ENCODE peak calls at places on chromosomes 13 and 19, in ten cellular contexts. One of them, this sample, is unnamed.
A peak's percentile ranks its signal among the peaks of the same experiment; 100 is the strongest.

GRCh38 chr13:102724923-102725322 is 30.1 kb upstream of the METTL21C start:
- DNase-seq in AML-193: peak; percentile 28
- DNase-seq in A549: peak; percentile 17
- DNase-seq in sciatic nerve: no peak
- DNase-seq in NCI-H1930: no peak
- DNase-seq in germinal center: no peak
- DNase-seq in NCI-H2029: no peak
- DNase-seq in EL: peak; percentile 52
- DNase-seq in NB4: peak; percentile 38
- DNase-seq in iPS-NIHi11: no peak
- DNase-seq in this sample: peak; percentile 52

GRCh38 chr19:10695401-10696398 is 5.5 kb upstream of the QTRT1 start:
- DNase-seq in germinal center: peak; percentile 96
- DNase-seq in NCI-H2029: peak; percentile 96
- DNase-seq in AML-193: no peak
- DNase-seq in iPS-NIHi11: peak; percentile 96
- DNase-seq in sciatic nerve: peak; percentile 94
- DNase-seq in NCI-H1930: peak; percentile 93
- DNase-seq in A549: peak; percentile 78
- DNase-seq in EL: peak; percentile 91
- DNase-seq in NB4: peak; percentile 100
- DNase-seq in this sample: peak; percentile 97

GRCh38 chr19:1514295-1514661 is 1.5 kb upstream of the ADAMTSL5 start:
- DNase-seq in sciatic nerve: no peak
- DNase-seq in NCI-H2029: no peak
- DNase-seq in iPS-NIHi11: no peak
- DNase-seq in germinal center: no peak
- DNase-seq in EL: no peak
- DNase-seq in NB4: no peak
- DNase-seq in NCI-H1930: no peak
- DNase-seq in AML-193: no peak
- DNase-seq in A549: no peak
- DNase-seq in this sample: no peak

GRCh38 chr19:54481326-54481930 is 8.3 kb upstream of the CDC42EP5 start:
- DNase-seq in NCI-H2029: no peak
- DNase-seq in iPS-NIHi11: peak; percentile 75
- DNase-seq in A549: no peak
- DNase-seq in AML-193: peak; percentile 45
- DNase-seq in NCI-H1930: peak; percentile 66
- DNase-seq in NB4: peak; percentile 53
- DNase-seq in EL: peak; percentile 38
- DNase-seq in sciatic nerve: peak; percentile 58
- DNase-seq in germinal center: peak; percentile 54
- DNase-seq in this sample: peak; percentile 67

GRCh38 chr13:95564948-95565347 is 12.4 kb downstream of the CLDN10 start:
- DNase-seq in EL: peak; percentile 48
- DNase-seq in NB4: peak; percentile 58
- DNase-seq in NCI-H1930: no peak
- DNase-seq in NCI-H2029: no peak
- DNase-seq in sciatic nerve: no peak
- DNase-seq in AML-193: peak; percentile 29
- DNase-seq in germinal center: no peak
- DNase-seq in iPS-NIHi11: no peak
- DNase-seq in A549: no peak
- DNase-seq in this sample: peak; percentile 62

GRCh38 chr19:3549816-3550215 is 7.6 kb downstream of the MFSD12 start:
- DNase-seq in A549: no peak
- DNase-seq in NCI-H1930: no peak
- DNase-seq in NB4: no peak
- DNase-seq in sciatic nerve: no peak
- DNase-seq in iPS-NIHi11: no peak
- DNase-seq in EL: no peak
- DNase-seq in NCI-H2029: no peak
- DNase-seq in AML-193: no peak
- DNase-seq in germinal center: no peak
- DNase-seq in this sample: no peak

GRCh38 chr19:47704656-47705055 is 8.6 kb upstream of the EHD2 start:
- DNase-seq in A549: no peak
- DNase-seq in germinal center: no peak
- DNase-seq in sciatic nerve: no peak
- DNase-seq in NCI-H2029: no peak
- DNase-seq in AML-193: no peak
- DNase-seq in NCI-H1930: no peak
- DNase-seq in NB4: no peak
- DNase-seq in EL: no peak
- DNase-seq in iPS-NIHi11: no peak
- DNase-seq in this sample: no peak

GRCh38 chr13:106145997-106146864 is 389.2 kb downstream of the EFNB2 start:
- DNase-seq in EL: no peak
- DNase-seq in NCI-H1930: no peak
- DNase-seq in AML-193: no peak
- DNase-seq in A549: no peak
- DNase-seq in iPS-NIHi11: no peak
- DNase-seq in NB4: peak; percentile 32
- DNase-seq in germinal center: no peak
- DNase-seq in sciatic nerve: no peak
- DNase-seq in NCI-H2029: no peak
- DNase-seq in this sample: peak; percentile 37

GRCh38 chr19:13796301-13797057 is 1.2 kb downstream of the ZSWIM4 start:
- DNase-seq in sciatic nerve: peak; percentile 78
- DNase-seq in NB4: peak; percentile 35
- DNase-seq in EL: peak; percentile 98
- DNase-seq in A549: peak; percentile 68
- DNase-seq in germinal center: no peak
- DNase-seq in NCI-H1930: no peak
- DNase-seq in AML-193: no peak
- DNase-seq in NCI-H2029: no peak
- DNase-seq in iPS-NIHi11: peak; percentile 70
- DNase-seq in this sample: no peak

GRCh38 chr19:51546650-51547396 is 15.4 kb upstream of the SIGLEC6 start:
- DNase-seq in germinal center: no peak
- DNase-seq in EL: peak; percentile 57
- DNase-seq in NB4: peak; percentile 98
- DNase-seq in iPS-NIHi11: no peak
- DNase-seq in NCI-H2029: no peak
- DNase-seq in NCI-H1930: no peak
- DNase-seq in A549: no peak
- DNase-seq in sciatic nerve: no peak
- DNase-seq in AML-193: peak; percentile 97
- DNase-seq in this sample: peak; percentile 99

GRCh38 chr13:91144054-91144453 is 203.4 kb upstream of the MIR17HG start:
- DNase-seq in NCI-H1930: no peak
- DNase-seq in NCI-H2029: no peak
- DNase-seq in EL: no peak
- DNase-seq in sciatic nerve: no peak
- DNase-seq in germinal center: no peak
- DNase-seq in A549: no peak
- DNase-seq in AML-193: no peak
- DNase-seq in NB4: peak; percentile 4
- DNase-seq in iPS-NIHi11: no peak
- DNase-seq in this sample: peak; percentile 81

GRCh38 chr13:102940143-102940542 is 94.3 kb downstream of the ERCC5 start:
- DNase-seq in EL: no peak
- DNase-seq in NB4: peak; percentile 24
- DNase-seq in A549: no peak
- DNase-seq in iPS-NIHi11: no peak
- DNase-seq in NCI-H2029: no peak
- DNase-seq in NCI-H1930: no peak
- DNase-seq in AML-193: no peak
- DNase-seq in germinal center: no peak
- DNase-seq in sciatic nerve: no peak
- DNase-seq in this sample: no peak

This sample was measured in KBM-7.